ENCODE peak calls at places on chromosomes 13 and 19, in five cellular contexts. C is breast epithelium; R is Peyer's patch; K is CD8-positive, alpha-beta T cell; Z is cardiac muscle cell. S is an unnamed sample.

GRCh38 chr19:53580871-53581835 is 43.2 kb downstream of the ZNF331 start:
- DNase-seq in K (no peak), R (no peak), C (no peak), Z (no peak), S (no peak)

GRCh38 chr13:98022210-98022609 is 68.7 kb downstream of the IPO5 start:
- DNase-seq in C (no peak), K (no peak), Z (no peak), R (no peak), S (peak; percentile 85)

GRCh38 chr13:49454388-49455015 is 10.4 kb downstream of the SETDB2 start:
- DNase-seq in R (no peak), K (no peak), C (no peak), Z (no peak), S (peak; percentile 86)

GRCh38 chr19:35110974-35111373 is 4.6 kb upstream of the FXYD3 start:
- DNase-seq in R (no peak), Z (no peak), K (no peak), C (no peak), S (no peak)

GRCh38 chr13:80436571-80437169 is 95.7 kb upstream of the SPRY2 start:
- DNase-seq in C (no peak), K (no peak), Z (no peak), R (no peak), S (peak; percentile 43)

GRCh38 chr13:100946588-100946987 is 272.0 kb upstream of the TMTC4 start:
- DNase-seq in Z (no peak), R (no peak), C (no peak), K (no peak), S (no peak)

GRCh38 chr13:92175330-92175729 is 776.9 kb downstream of the GPC5 start:
- DNase-seq in C (no peak), K (no peak), R (no peak), Z (peak; percentile 63), S (peak; percentile 79)

GRCh38 chr13:94596575-94596971 is 621 bp upstream of the TGDS start:
- DNase-seq in C (no peak), K (no peak), R (no peak), Z (no peak), S (no peak)

GRCh38 chr19:50716178-50717025 is 3.2 kb downstream of the SHANK1 start:
- DNase-seq in C (no peak), R (no peak), K (no peak), Z (no peak), S (no peak)

GRCh38 chr13:44810067-44810840 is 179.0 kb downstream of the NUFIP1 start:
- DNase-seq in K (no peak), C (no peak), R (no peak), Z (peak; percentile 34), S (no peak)

GRCh38 chr19:39087907-39088686 is 3.9 kb downstream of the ACP7 start:
- DNase-seq in K (no peak), R (no peak), C (no peak), Z (no peak), S (no peak)

DNA sequence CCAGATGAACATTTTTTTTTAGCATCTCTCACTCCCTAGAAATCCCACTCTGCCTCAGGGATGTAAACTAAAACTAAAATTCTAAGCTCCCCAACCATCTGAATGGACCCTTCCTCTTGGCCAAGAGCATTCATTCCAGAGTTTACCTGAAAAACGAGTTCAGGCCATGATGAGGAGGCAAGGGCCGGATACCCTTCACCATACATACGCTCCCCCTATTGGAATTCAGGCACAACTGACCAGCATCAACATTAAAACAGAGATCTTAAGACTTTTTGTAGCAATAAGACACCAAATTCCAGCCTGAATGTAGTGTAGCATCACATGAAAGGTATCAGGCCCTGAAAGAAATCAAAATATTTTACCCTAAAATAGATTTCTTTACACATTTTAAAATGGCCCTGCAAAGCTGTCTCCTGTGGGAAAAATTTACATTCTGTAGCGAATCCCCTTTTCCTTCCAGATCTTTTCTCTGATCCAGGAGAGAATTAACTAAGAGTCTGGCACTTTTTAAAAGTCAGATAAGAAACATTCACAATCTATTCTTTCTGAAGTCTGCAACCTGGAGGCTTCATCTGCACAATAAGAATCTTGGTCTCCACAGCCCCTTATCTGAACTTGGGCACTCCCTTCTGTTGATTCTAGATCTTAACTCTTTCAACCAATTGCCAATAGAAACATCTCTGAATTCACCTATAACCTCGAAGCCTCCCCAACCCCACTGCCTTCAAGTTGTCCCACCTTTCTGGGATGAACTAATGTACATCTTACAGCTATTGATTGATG is 888.5 kb downstream of the UQCRFS1 start:
- DNase-seq in R (no peak), Z (peak; percentile 22), K (no peak), C (no peak), S (no peak)
- H3K4me1 ChIP-seq in R (no peaks in the 10 kb centered on the region), Z (no peaks in the 10 kb centered on the region), K (no peaks in the 10 kb centered on the region), C (no peaks in the 10 kb centered on the region), S (no peaks in the 10 kb centered on the region)

DNA sequence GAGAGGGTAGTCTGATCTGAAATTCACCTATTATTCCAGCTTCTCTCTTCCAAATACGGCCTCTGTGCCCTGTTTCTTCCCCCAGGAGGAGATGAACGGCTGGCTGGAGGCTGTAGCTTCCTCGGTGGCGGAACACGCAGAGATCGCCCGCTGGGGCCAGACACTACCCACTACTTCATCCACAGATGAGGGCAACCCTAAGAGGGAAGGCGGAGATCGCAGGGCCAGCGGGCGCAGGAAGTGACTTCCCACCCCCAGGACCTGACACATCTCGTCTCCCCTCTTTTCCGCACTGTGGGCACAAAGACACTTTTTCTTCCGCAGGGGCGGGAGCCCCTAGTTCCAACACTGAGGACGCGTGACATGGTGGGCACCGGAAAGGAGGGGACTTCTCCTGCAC is 1.3 kb upstream of the SHKBP1 start:
- DNase-seq in Z (no peak), C (no peak), R (no peak), K (no peak), S (no peak)
- H3K4me1 ChIP-seq in Z (no peaks in the 10 kb centered on the region), C (no peaks in the 10 kb centered on the region), R (peaks cover 9% of the 10 kb centered on the region), K (peaks cover 20% of the 10 kb centered on the region), S (peaks cover 13% of the 10 kb centered on the region)

GRCh38 chr13:40624338-40624737 is 42.1 kb downstream of the FOXO1 start:
- DNase-seq in C (no peak), K (no peak), R (no peak), Z (no peak), S (no peak)
- H3K4me1 ChIP-seq in C (no peaks in the 10 kb centered on the region), K (peaks cover 83% of the 10 kb centered on the region), R (peaks cover 11% of the 10 kb centered on the region), Z (no peaks in the 10 kb centered on the region), S (peaks cover 1% of the 10 kb centered on the region)

DNA sequence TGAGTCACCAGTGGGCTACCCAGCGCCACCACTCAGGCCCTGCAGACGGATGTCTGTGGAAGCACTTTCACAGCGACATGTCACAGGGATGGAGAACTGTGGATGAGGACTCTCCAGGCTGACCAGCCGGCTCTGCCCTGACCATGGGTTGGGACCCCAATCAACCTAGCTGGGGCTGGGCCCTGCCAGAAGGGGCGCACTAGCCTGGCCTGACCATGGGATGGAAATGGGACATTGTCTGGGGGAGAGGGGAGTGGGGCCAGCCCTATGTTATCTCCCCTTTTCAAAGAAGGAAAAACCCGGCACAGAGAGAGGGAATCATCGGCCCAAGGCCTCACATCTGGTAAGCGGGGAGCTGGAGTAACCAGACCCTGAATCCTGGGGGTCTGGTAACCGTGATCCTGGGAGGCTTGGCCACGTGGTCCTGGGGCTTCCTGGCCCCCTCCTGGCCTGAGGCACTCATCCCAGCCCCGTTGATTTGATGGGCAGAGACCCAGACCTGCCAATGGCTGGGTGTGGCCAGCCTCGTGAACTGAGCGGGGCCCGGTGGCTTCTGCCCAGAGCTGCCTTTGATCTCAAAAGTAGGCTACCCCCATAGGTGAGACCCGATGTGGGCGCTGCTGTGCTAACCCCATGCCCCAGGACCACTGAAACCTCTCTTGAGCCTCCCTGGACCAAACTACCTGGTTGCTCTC is 11.2 kb upstream of the SLC7A10 start:
- DNase-seq in R (no peak), K (no peak), C (no peak), Z (no peak), S (no peak)
- H3K4me1 ChIP-seq in R (peaks cover 13% of the 10 kb centered on the region), K (peaks cover 4% of the 10 kb centered on the region), C (no peaks in the 10 kb centered on the region), Z (no peaks in the 10 kb centered on the region), S (no peaks in the 10 kb centered on the region)

S was measured in mesenchymal stem cell.